ENCODE peak calls at places on chromosome 22, in four cellular contexts. One of them, this sample, is unnamed.

GRCh38 chr22:41873391-41873790 is 40.5 kb downstream of the SREBF2 start:
- DNase-seq in neural crest cell: no peak
- DNase-seq in pancreas: no peak
- DNase-seq in mammary epithelial cell: no peak
- DNase-seq in this sample: no peak

GRCh38 chr22:21700822-21701221 is 34.8 kb downstream of the YPEL1 start:
- DNase-seq in neural crest cell: no peak
- DNase-seq in pancreas: no peak
- DNase-seq in mammary epithelial cell: no peak
- DNase-seq in this sample: no peak

GRCh38 chr22:32880906-32881596 is 79.5 kb downstream of the TIMP3 start:
- DNase-seq in neural crest cell: peak; percentile 6
- DNase-seq in pancreas: peak; percentile 24
- DNase-seq in mammary epithelial cell: no peak
- DNase-seq in this sample: no peak

GRCh38 chr22:36569999-36570398 is 41.0 kb upstream of the EIF3D start:
- DNase-seq in neural crest cell: peak; percentile 35
- DNase-seq in pancreas: no peak
- DNase-seq in mammary epithelial cell: peak; percentile 20
- DNase-seq in this sample: no peak

GRCh38 chr22:24178502-24179440 is 2.5 kb upstream of the SUSD2 start:
- DNase-seq in neural crest cell: no peak
- DNase-seq in pancreas: no peak
- DNase-seq in mammary epithelial cell: no peak
- DNase-seq in this sample: no peak

GRCh38 chr22:44297662-44298061 is 15.1 kb downstream of the SHISAL1 start:
- DNase-seq in neural crest cell: no peak
- DNase-seq in pancreas: no peak
- DNase-seq in mammary epithelial cell: no peak
- DNase-seq in this sample: no peak

GRCh38 chr22:42284643-42285181 is 14.3 kb upstream of the TCF20 start:
- DNase-seq in neural crest cell: no peak
- DNase-seq in pancreas: no peak
- DNase-seq in mammary epithelial cell: no peak
- DNase-seq in this sample: no peak

GRCh38 chr22:28656156-28656555 is 23.5 kb downstream of the TTC28 start:
- DNase-seq in neural crest cell: no peak
- DNase-seq in pancreas: no peak
- DNase-seq in mammary epithelial cell: no peak
- DNase-seq in this sample: no peak